ENCODE peak calls at places on chromosomes 7 and 10, in seven cellular contexts. One of them, this sample, is unnamed.

GRCh38 chr7:108094933-108095710 is 35.0 kb downstream of the LAMB4 start:
- DNase-seq in NAMALWA: peak; percentile 15
- DNase-seq in endothelial cell: no peak
- DNase-seq in anterior cingulate cortex: no peak
- DNase-seq in neural progenitor cell: no peak
- DNase-seq in non-pigmented ciliary epithelial cell: peak; percentile 73
- DNase-seq in stimulated activated CD8-positive, alpha-beta memory T cell treated with anti-CD3 and anti-CD28 coated beads, Interleukin-4, amount 100 ng/mL, for 24 hours: no peak
- DNase-seq in this sample: no peak

GRCh38 chr7:143379607-143380263 is 1.4 kb upstream of the ZYX start:
- DNase-seq in stimulated activated CD8-positive, alpha-beta memory T cell treated with anti-CD3 and anti-CD28 coated beads, Interleukin-4, amount 100 ng/mL, for 24 hours: no peak
- DNase-seq in endothelial cell: no peak
- DNase-seq in neural progenitor cell: no peak
- DNase-seq in anterior cingulate cortex: no peak
- DNase-seq in non-pigmented ciliary epithelial cell: no peak
- DNase-seq in NAMALWA: no peak
- DNase-seq in this sample: no peak

GRCh38 chr7:155259791-155260497 is 37.7 kb upstream of the INSIG1 start:
- DNase-seq in NAMALWA: no peak
- DNase-seq in non-pigmented ciliary epithelial cell: no peak
- DNase-seq in stimulated activated CD8-positive, alpha-beta memory T cell treated with anti-CD3 and anti-CD28 coated beads, Interleukin-4, amount 100 ng/mL, for 24 hours: no peak
- DNase-seq in endothelial cell: no peak
- DNase-seq in neural progenitor cell: no peak
- DNase-seq in anterior cingulate cortex: no peak
- DNase-seq in this sample: peak; percentile 26

GRCh38 chr10:63103971-63104409 is 29.1 kb upstream of the NRBF2 start:
- DNase-seq in neural progenitor cell: peak; percentile 75
- DNase-seq in NAMALWA: no peak
- DNase-seq in stimulated activated CD8-positive, alpha-beta memory T cell treated with anti-CD3 and anti-CD28 coated beads, Interleukin-4, amount 100 ng/mL, for 24 hours: peak; percentile 8
- DNase-seq in anterior cingulate cortex: no peak
- DNase-seq in endothelial cell: no peak
- DNase-seq in non-pigmented ciliary epithelial cell: no peak
- DNase-seq in this sample: no peak

GRCh38 chr7:126213876-126214275 is 1038.9 kb downstream of the GRM8 start:
- DNase-seq in stimulated activated CD8-positive, alpha-beta memory T cell treated with anti-CD3 and anti-CD28 coated beads, Interleukin-4, amount 100 ng/mL, for 24 hours: no peak
- DNase-seq in NAMALWA: no peak
- DNase-seq in neural progenitor cell: no peak
- DNase-seq in anterior cingulate cortex: no peak
- DNase-seq in endothelial cell: no peak
- DNase-seq in non-pigmented ciliary epithelial cell: no peak
- DNase-seq in this sample: no peak

GRCh38 chr7:91941450-91941849 is 788 bp downstream of the AKAP9 start:
- DNase-seq in stimulated activated CD8-positive, alpha-beta memory T cell treated with anti-CD3 and anti-CD28 coated beads, Interleukin-4, amount 100 ng/mL, for 24 hours: no peak
- DNase-seq in non-pigmented ciliary epithelial cell: no peak
- DNase-seq in anterior cingulate cortex: peak; percentile 31
- DNase-seq in endothelial cell: peak; percentile 11
- DNase-seq in NAMALWA: peak; percentile 90
- DNase-seq in neural progenitor cell: peak; percentile 60
- DNase-seq in this sample: peak; percentile 62

GRCh38 chr10:84177541-84178386 is 4.2 kb downstream of the GPR15LG start:
- DNase-seq in non-pigmented ciliary epithelial cell: no peak
- DNase-seq in anterior cingulate cortex: no peak
- DNase-seq in neural progenitor cell: no peak
- DNase-seq in stimulated activated CD8-positive, alpha-beta memory T cell treated with anti-CD3 and anti-CD28 coated beads, Interleukin-4, amount 100 ng/mL, for 24 hours: peak; percentile 15
- DNase-seq in endothelial cell: no peak
- DNase-seq in NAMALWA: peak; percentile 37
- DNase-seq in this sample: no peak

GRCh38 chr10:100829103-100829870 is 83.5 kb upstream of the SLF2 start:
- DNase-seq in anterior cingulate cortex: no peak
- DNase-seq in endothelial cell: no peak
- DNase-seq in non-pigmented ciliary epithelial cell: no peak
- DNase-seq in NAMALWA: no peak
- DNase-seq in stimulated activated CD8-positive, alpha-beta memory T cell treated with anti-CD3 and anti-CD28 coated beads, Interleukin-4, amount 100 ng/mL, for 24 hours: no peak
- DNase-seq in neural progenitor cell: peak; percentile 62
- DNase-seq in this sample: no peak